ENCODE peak calls at places on chromosomes 11 and 22, in eight cellular contexts. Q is naive thymus-derived CD4-positive, alpha-beta T cell; M is activated T-helper 9 cell treated with anti-CD3 and anti-CD28 coated beads, Interleukin-2, amount 50 U/mL, for 16 hours; V is AG09309; I is iris pigment epithelial cell; O is stimulated activated naive CD4-positive, alpha-beta T cell; A is type B pancreatic cell; H is T-helper 2 cell. R is an unnamed sample.

GRCh38 chr22:49514656-49515055 is 313.0 kb downstream of the BRD1 start:
- DNase-seq in Q (no peak), M (no peak), V (no peak), I (no peak), O (no peak), A (no peak), H (no peak), R (no peak)

GRCh38 chr11:86747801-86748200 is 52.5 kb upstream of the PRSS23 start:
- DNase-seq in Q (no peak), M (no peak), V (no peak), I (no peak), O (no peak), A (no peak), H (no peak), R (no peak)

GRCh38 chr22:28560005-28560742 is 119.5 kb downstream of the TTC28 start:
- DNase-seq in Q (no peak), M (no peak), V (peak), I (peak), O (no peak), A (no peak), H (no peak), R (no peak)

GRCh38 chr11:9726313-9727022 is 62.6 kb downstream of the SWAP70 start:
- DNase-seq in Q (no peak), M (no peak), V (peak), I (peak), O (no peak), A (no peak), H (no peak), R (no peak)

GRCh38 chr22:44567846-44568493 is 69.9 kb upstream of the RTL6 start:
- DNase-seq in Q (peak), M (peak), V (no peak), I (peak), O (no peak), A (peak), H (peak), R (peak)

GRCh38 chr11:29448246-29448877 is 568.5 kb downstream of the KCNA4 start:
- DNase-seq in Q (no peak), M (no peak), V (no peak), I (peak), O (no peak), A (no peak), H (no peak), R (no peak)

GRCh38 chr11:30333405-30333804 is 10.5 kb downstream of the ARL14EP start:
- DNase-seq in Q (no peak), M (no peak), V (no peak), I (peak), O (no peak), A (no peak), H (no peak), R (no peak)

GRCh38 chr11:46315033-46315738 is 32.1 kb upstream of the DGKZ start:
- DNase-seq in Q (peak), M (peak), V (no peak), I (peak), O (peak), A (no peak), H (peak), R (peak)

GRCh38 chr11:118912742-118913410 is 12.8 kb downstream of the BCL9L start:
- DNase-seq in Q (no peak), M (no peak), V (no peak), I (no peak), O (peak), A (no peak), H (peak), R (no peak)